ENCODE peak calls at places on chromosomes 5 and 9, in seven cellular contexts. B, I, T, O, L, S and P are unnamed samples.

GRCh38 chr5:123439616-123440153 is 16.5 kb upstream of the CEP120 start:
- DNase-seq in S (no peak), T (no peak), O (no peak), I (no peak), B (no peak), L (no peak), P (no peak)

GRCh38 chr9:91421022-91421765 is 2.4 kb downstream of the NFIL3 start:
- DNase-seq in T (peak), L (peak), O (peak), S (no peak), I (peak), B (peak), P (peak)

GRCh38 chr5:158080112-158080511 is 221.2 kb upstream of the CLINT1 start:
- DNase-seq in T (no peak), B (no peak), O (no peak), S (no peak), L (no peak), I (no peak), P (no peak)

GRCh38 chr5:83022334-83022733 is 54.9 kb downstream of the TMEM167A start:
- DNase-seq in L (no peak), B (no peak), O (no peak), T (no peak), I (no peak), S (no peak), P (no peak)

GRCh38 chr5:142726188-142726731 is 40.4 kb upstream of the FGF1 start:
- DNase-seq in L (no peak), I (no peak), S (no peak), O (no peak), T (peak), B (no peak), P (no peak)

GRCh38 chr5:177431317-177432142 is 5.1 kb downstream of the GRK6 start:
- DNase-seq in T (no peak), I (no peak), O (peak), S (no peak), L (peak), B (no peak), P (no peak)

GRCh38 chr9:15231788-15232635 is 75.0 kb downstream of the TTC39B start:
- DNase-seq in I (no peak), B (peak), L (no peak), T (no peak), O (peak), S (no peak), P (peak)

GRCh38 chr5:146825033-146825432 is 53.5 kb downstream of the PPP2R2B start:
- DNase-seq in S (no peak), L (no peak), B (peak), O (no peak), T (peak), I (peak), P (peak)

GRCh38 chr5:113574417-113574816 is 60.9 kb downstream of the YTHDC2 start:
- DNase-seq in S (no peak), T (peak), I (no peak), O (no peak), B (no peak), L (no peak), P (no peak)

GRCh38 chr9:137760426-137760825 is 117.2 kb upstream of the CACNA1B start:
- DNase-seq in S (no peak), I (no peak), T (no peak), B (no peak), L (no peak), O (no peak), P (no peak)

GRCh38 chr5:158142182-158142581 is 283.2 kb upstream of the CLINT1 start:
- DNase-seq in T (no peak), S (no peak), B (no peak), O (no peak), L (no peak), I (no peak), P (no peak)

GRCh38 chr5:172541119-172541763 is 86.9 kb upstream of the SH3PXD2B start:
- DNase-seq in L (no peak), T (no peak), S (no peak), I (peak), B (no peak), O (no peak), P (no peak)

GRCh38 chr5:115978779-115979178 is 16.5 kb downstream of the LVRN start:
- DNase-seq in L (no peak), O (no peak), I (no peak), B (no peak), S (no peak), T (no peak), P (no peak)

GRCh38 chr5:42641321-42642005 is 115.2 kb upstream of the CCDC152 start:
- DNase-seq in T (peak), I (no peak), L (no peak), B (no peak), O (no peak), S (no peak), P (no peak)

GRCh38 chr5:179325296-179326031 is 19.8 kb downstream of the ADAMTS2 start:
- DNase-seq in T (no peak), O (no peak), I (no peak), L (peak), S (no peak), B (no peak), P (no peak)

GRCh38 chr9:76022317-76022716 is 131.8 kb downstream of the PCSK5 start:
- DNase-seq in T (no peak), L (no peak), S (no peak), B (no peak), I (no peak), O (no peak), P (no peak)

GRCh38 chr5:443239-444151 is 519 bp downstream of the EXOC3 start:
- DNase-seq in L (no peak), T (peak), I (no peak), B (no peak), S (no peak), O (no peak), P (peak)

GRCh38 chr5:81825237-81825636 is 74.3 kb upstream of the SSBP2 start:
- DNase-seq in T (peak), B (no peak), L (no peak), S (no peak), O (no peak), I (no peak), P (no peak)

GRCh38 chr5:170498811-170499210 is 5.0 kb upstream of the KCNIP1 start:
- DNase-seq in S (no peak), I (no peak), B (no peak), L (no peak), O (no peak), T (no peak), P (no peak)

GRCh38 chr5:32390819-32391591 is 53.5 kb downstream of the ZFR start:
- DNase-seq in B (no peak), O (no peak), T (peak), L (no peak), I (no peak), S (no peak), P (no peak)

GRCh38 chr9:91813261-91813795 is 136.7 kb downstream of the ROR2 start:
- DNase-seq in L (no peak), S (no peak), T (no peak), B (no peak), I (no peak), O (no peak), P (no peak)

GRCh38 chr5:135376961-135377621 is 21.9 kb downstream of the MACROH2A1 start:
- DNase-seq in L (no peak), O (no peak), B (no peak), S (no peak), T (no peak), I (no peak), P (no peak)

GRCh38 chr5:16809816-16810502 is 126.1 kb downstream of the MYO10 start:
- DNase-seq in O (no peak), B (no peak), L (no peak), T (no peak), S (no peak), I (no peak), P (no peak)

GRCh38 chr9:33329996-33330395 is 39.7 kb downstream of the NFX1 start:
- DNase-seq in T (peak), B (no peak), L (no peak), S (peak), I (no peak), O (no peak), P (no peak)

GRCh38 chr5:114176356-114176755 is 185.5 kb upstream of the KCNN2 start:
- DNase-seq in S (no peak), I (no peak), L (no peak), B (no peak), T (peak), O (no peak), P (no peak)

GRCh38 chr9:126702501-126703329 is 89.0 kb downstream of the LMX1B start:
- DNase-seq in L (no peak), S (no peak), B (peak), T (peak), I (peak), O (peak), P (peak)

GRCh38 chr5:175814676-175815075 is 56.7 kb upstream of the CPLX2 start:
- DNase-seq in I (no peak), S (no peak), T (peak), O (no peak), L (no peak), B (no peak), P (no peak)

GRCh38 chr5:65961644-65962043 is 35.3 kb downstream of the ERBIN start:
- DNase-seq in L (no peak), I (no peak), T (peak), S (no peak), O (no peak), B (no peak), P (no peak)

GRCh38 chr5:42569325-42569724 is 146.1 kb downstream of the GHR start:
- DNase-seq in I (no peak), S (no peak), L (no peak), O (no peak), B (no peak), T (no peak), P (no peak)

GRCh38 chr5:142472306-142472951 is 147.6 kb upstream of the SPRY4 start:
- DNase-seq in S (peak), L (no peak), O (no peak), B (no peak), I (no peak), T (peak), P (no peak)

GRCh38 chr9:114906922-114907571 is 23.3 kb downstream of the TNFSF8 start:
- DNase-seq in S (no peak), O (no peak), L (no peak), I (peak), T (peak), B (peak), P (peak)

GRCh38 chr5:58358436-58358835 is 101.5 kb downstream of the PLK2 start:
- DNase-seq in O (no peak), I (no peak), T (no peak), B (peak), S (no peak), L (no peak), P (no peak)

GRCh38 chr9:35954942-35955546 is 2.9 kb downstream of the OR2S2 start:
- DNase-seq in T (peak), O (peak), B (peak), S (peak), L (no peak), I (no peak), P (peak)

GRCh38 chr9:104682642-104683041 is 11.7 kb upstream of the OR13D1 start:
- DNase-seq in O (peak), B (peak), L (no peak), I (no peak), T (peak), S (peak), P (peak)

GRCh38 chr5:178429541-178430186 is 160.5 kb downstream of the COL23A1 start:
- DNase-seq in O (no peak), T (no peak), L (no peak), B (no peak), I (no peak), S (no peak), P (no peak)

GRCh38 chr5:61290815-61291214 is 41.2 kb upstream of the ZSWIM6 start:
- DNase-seq in S (no peak), B (no peak), O (no peak), I (no peak), L (no peak), T (no peak), P (no peak)